ENCODE peak calls at places on chromosomes 11 and 22, in seven cellular contexts. Q is fibroblast of mammary gland, O is activated T-cell treated with anti-CD3 and anti-CD28 coated beads for 1 hour, C is Calu3, B is SIG-M5, U is NCI-H524, W is right lobe of liver. F is an unnamed sample.

GRCh38 chr11:17293308-17293707 is 16.8 kb downstream of the NUCB2 start:
- DNase-seq in Q (no peak), O (no peak), C (no peak), B (no peak), U (no peak), W (no peak), F (no peak)

GRCh38 chr11:45761659-45762058 is 43.3 kb upstream of the SLC35C1 start:
- DNase-seq in Q (no peak), O (no peak), C (no peak), B (no peak), U (no peak), W (no peak), F (no peak)

GRCh38 chr22:23249506-23250423 is 69.5 kb downstream of the BCR start:
- DNase-seq in Q (no peak), O (no peak), C (no peak), B (no peak), U (peak; percentile 82), W (no peak), F (no peak)

GRCh38 chr11:98955551-98955950 is 65.2 kb upstream of the CNTN5 start:
- DNase-seq in Q (no peak), O (no peak), C (no peak), B (no peak), U (no peak), W (no peak), F (no peak)

GRCh38 chr11:120501440-120501839 is 10.1 kb upstream of the GRIK4 start:
- DNase-seq in Q (no peak), O (no peak), C (no peak), B (no peak), U (no peak), W (no peak), F (no peak)

GRCh38 chr11:63993983-63994382 is 7.7 kb downstream of the OTUB1 start:
- DNase-seq in Q (no peak), O (no peak), C (no peak), B (no peak), U (no peak), W (no peak), F (no peak)

GRCh38 chr11:20397281-20397680 is 9.8 kb downstream of the PRMT3 start:
- DNase-seq in Q (peak; percentile 64), O (no peak), C (peak; percentile 11), B (no peak), U (peak; percentile 60), W (no peak), F (peak; percentile 62)

GRCh38 chr11:122199661-122200060 is 83.6 kb upstream of the BLID start:
- DNase-seq in Q (peak; percentile 75), O (no peak), C (no peak), B (no peak), U (no peak), W (no peak), F (no peak)

GRCh38 chr22:45271667-45272188 is 13.0 kb upstream of the UPK3A start:
- DNase-seq in Q (peak; percentile 21), O (no peak), C (no peak), B (no peak), U (no peak), W (no peak), F (no peak)

GRCh38 chr22:35537252-35537651 is 3.4 kb upstream of the RASD2 start:
- DNase-seq in Q (no peak), O (no peak), C (no peak), B (no peak), U (no peak), W (no peak), F (no peak)

GRCh38 chr11:120710354-120711187 is 199.0 kb downstream of the GRIK4 start:
- DNase-seq in Q (peak; percentile 87), O (no peak), C (peak; percentile 36), B (no peak), U (no peak), W (no peak), F (peak; percentile 25)

GRCh38 chr11:68380786-68381622 is 68.6 kb downstream of the LRP5 start:
- DNase-seq in Q (no peak), O (no peak), C (no peak), B (no peak), U (no peak), W (no peak), F (no peak)

GRCh38 chr11:125245299-125245698 is 80.7 kb downstream of the PKNOX2 start:
- DNase-seq in Q (no peak), O (no peak), C (no peak), B (no peak), U (no peak), W (no peak), F (no peak)

GRCh38 chr11:65429724-65430405 is 7.3 kb downstream of the NEAT1 start:
- DNase-seq in Q (peak; percentile 89), O (no peak), C (peak; percentile 73), B (no peak), U (no peak), W (peak; percentile 89), F (peak; percentile 63)

GRCh38 chr11:132055296-132055695 is 684.9 kb downstream of the NTM start:
- DNase-seq in Q (no peak), O (no peak), C (no peak), B (no peak), U (peak; percentile 72), W (no peak), F (no peak)

GRCh38 chr11:2777396-2777795 is 77.6 kb upstream of the KCNQ1OT1 start:
- DNase-seq in Q (no peak), O (no peak), C (peak; percentile 3), B (no peak), U (no peak), W (peak; percentile 28), F (no peak)